ENCODE peak calls at places on chromosomes 12 and 14, in eight cellular contexts. R is bronchial epithelial cell, U is kidney, K is fibroblast of pulmonary artery, V is heart right ventricle, C is ovary, H is pancreas, Q is H7. N is an unnamed sample.

GRCh38 chr12:92002673-92003382 is 142.8 kb downstream of the BTG1 start:
- DNase-seq in R (no peak), U (no peak), K (peak), V (no peak), C (peak), H (no peak), Q (no peak), N (no peak)

GRCh38 chr14:31244626-31245025 is 37.0 kb upstream of the HECTD1 start:
- DNase-seq in R (no peak), U (no peak), K (no peak), V (no peak), C (no peak), H (no peak), Q (no peak), N (no peak)

GRCh38 chr12:54585243-54585642 is 3.2 kb downstream of the PPP1R1A start:
- DNase-seq in R (no peak), U (no peak), K (no peak), V (no peak), C (no peak), H (no peak), Q (peak), N (no peak)

GRCh38 chr12:68804654-68805591 is 3.1 kb upstream of the MDM2 start:
- DNase-seq in R (no peak), U (peak), K (no peak), V (no peak), C (no peak), H (peak), Q (peak), N (no peak)

GRCh38 chr12:123075591-123076171 is 75.2 kb downstream of the PITPNM2 start:
- DNase-seq in R (no peak), U (no peak), K (no peak), V (no peak), C (peak), H (no peak), Q (peak), N (no peak)

GRCh38 chr12:6554990-6555691 is 701 bp downstream of the IFFO1 start:
- DNase-seq in R (no peak), U (peak), K (no peak), V (no peak), C (no peak), H (no peak), Q (peak), N (peak)

GRCh38 chr14:101731187-101732080 is 30.1 kb upstream of the PPP2R5C start:
- DNase-seq in R (peak), U (peak), K (peak), V (peak), C (no peak), H (peak), Q (peak), N (peak)

GRCh38 chr12:105219261-105220018 is 16.5 kb downstream of the APPL2 start:
- DNase-seq in R (no peak), U (no peak), K (peak), V (no peak), C (no peak), H (no peak), Q (no peak), N (no peak)

DNA sequence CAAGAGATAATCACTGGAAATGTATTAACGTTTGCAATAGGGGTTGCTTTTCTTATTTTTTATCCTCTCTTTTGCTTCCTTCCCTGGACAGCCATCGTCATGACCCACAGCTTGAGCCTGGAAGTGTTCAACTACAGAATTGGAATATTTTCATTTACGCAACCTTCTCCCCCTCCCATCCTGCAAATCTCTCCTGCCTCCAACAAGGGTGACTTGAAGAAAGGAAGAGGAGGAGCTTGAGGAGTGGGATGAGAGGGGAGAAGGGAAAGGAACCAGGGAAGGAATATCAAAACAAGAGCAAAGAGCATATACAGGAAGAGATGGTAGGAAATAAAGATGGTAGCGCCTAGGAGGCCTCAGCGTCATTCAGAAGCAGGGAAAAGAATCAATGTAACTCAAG is 1.6 kb upstream of the MANSC4 start:
- DNase-seq in R (no peak), U (no peak), K (peak), V (no peak), C (no peak), H (no peak), Q (peak), N (no peak)
- H3K4me3 ChIP-seq in R (no peak), U (no peak), K (peak), V (peak), C (no peak), H (peak), Q (no peak), N (peak)

GRCh38 chr12:82789674-82790073 is 103.0 kb downstream of the TMTC2 start:
- DNase-seq in R (no peak), U (no peak), K (no peak), V (no peak), C (no peak), H (no peak), Q (no peak), N (no peak)
- H3K4me3 ChIP-seq in R (no peak), U (no peak), K (no peak), V (no peak), C (no peak), H (no peak), Q (no peak), N (no peak)

GRCh38 chr12:75876843-75877587 is 154.6 kb downstream of the PHLDA1 start:
- DNase-seq in R (peak), U (no peak), K (no peak), V (no peak), C (no peak), H (no peak), Q (no peak), N (no peak)
- H3K4me3 ChIP-seq in R (no peak), U (no peak), K (no peak), V (no peak), C (no peak), H (no peak), Q (no peak), N (no peak)

GRCh38 chr12:93380480-93381121 is 2.9 kb downstream of the NUDT4 start:
- DNase-seq in R (peak), U (no peak), K (peak), V (no peak), C (no peak), H (no peak), Q (no peak), N (no peak)
- H3K4me3 ChIP-seq in R (peak), U (peak), K (peak), V (peak), C (peak), H (peak), Q (peak), N (peak)

GRCh38 chr14:95875831-95876768 is 532 bp upstream of the TUNAR start:
- DNase-seq in R (no peak), U (no peak), K (no peak), V (no peak), C (no peak), H (no peak), Q (peak), N (no peak)
- H3K4me3 ChIP-seq in R (no peak), U (no peak), K (no peak), V (no peak), C (no peak), H (peak), Q (peak), N (peak)

GRCh38 chr12:77325505-77325904 is 260.1 kb upstream of the E2F7 start:
- DNase-seq in R (no peak), U (no peak), K (no peak), V (no peak), C (peak), H (peak), Q (peak), N (peak)
- H3K4me3 ChIP-seq in R (peak), U (peak), K (peak), V (peak), C (peak), H (peak), Q (peak), N (peak)

GRCh38 chr12:102959391-102959790 is 1.9 kb downstream of the ASCL1 start:
- DNase-seq in R (no peak), U (no peak), K (no peak), V (no peak), C (no peak), H (no peak), Q (no peak), N (no peak)

GRCh38 chr12:102956738-102957338 is 636 bp upstream of the ASCL1 start:
- DNase-seq in R (no peak), U (no peak), K (no peak), V (no peak), C (no peak), H (no peak), Q (no peak), N (no peak)

GRCh38 chr12:102957339-102958050 is at the start of gene ASCL1:
- DNase-seq in R (no peak), U (no peak), K (peak), V (no peak), C (no peak), H (no peak), Q (peak), N (peak)

GRCh38 chr12:102958830-102959176 is 1.3 kb downstream of the ASCL1 start:
- DNase-seq in R (no peak), U (no peak), K (no peak), V (no peak), C (no peak), H (no peak), Q (no peak), N (no peak)

GRCh38 chr12:102958073-102958829 is 777 bp downstream of the ASCL1 start:
- DNase-seq in R (no peak), U (no peak), K (peak), V (no peak), C (no peak), H (no peak), Q (peak), N (no peak)
- H3K4me3 ChIP-seq in R (peak), U (no peak), K (peak), V (peak), C (peak), H (peak), Q (peak), N (peak)